ENCODE peak calls at places on chromosomes 5 and 9, in four cellular contexts. One of them, this sample, is unnamed.

GRCh38 chr5:171980729-171981128 is 25.7 kb downstream of the FBXW11 start:
- DNase-seq in HepG2: no peak
- DNase-seq in K562: no peak
- DNase-seq in IMR-90: no peak
- DNase-seq in this sample: no peak

GRCh38 chr9:129962889-129963703 is 79.9 kb downstream of the FNBP1 start:
- DNase-seq in K562: peak
- DNase-seq in IMR-90: peak
- DNase-seq in HepG2: no peak
- DNase-seq in this sample: no peak

GRCh38 chr5:148488757-148489156 is 105.0 kb downstream of the FBXO38 start:
- DNase-seq in IMR-90: no peak
- DNase-seq in K562: no peak
- DNase-seq in HepG2: peak
- DNase-seq in this sample: no peak

GRCh38 chr9:100087218-100087617 is 11.6 kb downstream of the ERP44 start:
- DNase-seq in K562: no peak
- DNase-seq in IMR-90: peak
- DNase-seq in HepG2: no peak
- DNase-seq in this sample: no peak

GRCh38 chr5:148125641-148126040 is 42.7 kb upstream of the SPINK14 start:
- DNase-seq in IMR-90: peak
- DNase-seq in HepG2: peak
- DNase-seq in K562: no peak
- DNase-seq in this sample: no peak

GRCh38 chr9:112939418-112939817 is 48.7 kb upstream of the SLC46A2 start:
- DNase-seq in HepG2: no peak
- DNase-seq in K562: no peak
- DNase-seq in IMR-90: no peak
- DNase-seq in this sample: no peak

GRCh38 chr5:150484964-150485769 is 22.8 kb upstream of the NDST1 start:
- DNase-seq in HepG2: peak
- DNase-seq in K562: no peak
- DNase-seq in IMR-90: no peak
- DNase-seq in this sample: no peak

GRCh38 chr9:87557996-87558395 is 60.3 kb downstream of the DAPK1 start:
- DNase-seq in K562: no peak
- DNase-seq in HepG2: no peak
- DNase-seq in IMR-90: no peak
- DNase-seq in this sample: no peak

GRCh38 chr9:120926397-120926928 is at the start of gene TRAF1:
- DNase-seq in HepG2: no peak
- DNase-seq in K562: no peak
- DNase-seq in IMR-90: peak
- DNase-seq in this sample: no peak

GRCh38 chr5:145982572-145983314 is 46.4 kb downstream of the SH3RF2 start:
- DNase-seq in K562: no peak
- DNase-seq in HepG2: no peak
- DNase-seq in IMR-90: peak
- DNase-seq in this sample: no peak

GRCh38 chr5:111954516-111955337 is 197.7 kb upstream of the NREP start:
- DNase-seq in HepG2: no peak
- DNase-seq in K562: no peak
- DNase-seq in IMR-90: peak
- DNase-seq in this sample: no peak

GRCh38 chr5:55232194-55232984 is 1.0 kb downstream of the CCNO start:
- DNase-seq in IMR-90: no peak
- DNase-seq in HepG2: no peak
- DNase-seq in K562: peak
- DNase-seq in this sample: peak

GRCh38 chr9:127495884-127496555 is 44.7 kb downstream of the LRSAM1 start:
- DNase-seq in IMR-90: no peak
- DNase-seq in K562: no peak
- DNase-seq in HepG2: no peak
- DNase-seq in this sample: no peak

GRCh38 chr9:134765785-134766184 is 114.8 kb upstream of the FCN2 start:
- DNase-seq in HepG2: no peak
- DNase-seq in IMR-90: no peak
- DNase-seq in K562: no peak
- DNase-seq in this sample: no peak

DNA sequence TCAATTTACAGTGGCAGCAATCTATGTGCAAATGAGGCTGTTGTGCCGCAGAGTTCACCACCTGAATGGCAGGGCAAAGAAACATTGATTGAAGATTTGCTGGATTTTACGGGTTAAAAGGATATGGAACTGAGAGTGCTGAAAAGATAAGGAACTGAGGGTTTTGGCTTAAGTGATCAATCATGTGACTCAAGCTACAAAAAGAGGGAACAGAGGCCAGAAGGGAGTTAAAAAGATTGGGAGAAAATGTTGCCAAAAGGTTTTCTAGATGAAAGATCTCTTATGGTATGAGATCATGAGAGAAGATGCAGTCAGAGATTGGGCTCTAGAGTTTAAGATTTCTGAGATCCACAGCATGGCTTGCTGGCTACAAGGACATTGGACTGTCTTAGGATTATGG is 7.9 kb upstream of the RIMOC1 start:
- DNase-seq in HepG2: no peak
- DNase-seq in K562: no peak
- DNase-seq in IMR-90: no peak
- DNase-seq in this sample: no peak
- TF ChIP-seq MAZ in HepG2: no peak
- TF ChIP-seq MAZ in K562: no peak
- TF ChIP-seq MAZ in IMR-90: no peak
- TF ChIP-seq MAZ in this sample: no peak

GRCh38 chr5:95124101-95124500 is 160.8 kb downstream of the MCTP1 start:
- DNase-seq in HepG2: no peak
- DNase-seq in IMR-90: no peak
- DNase-seq in K562: no peak
- DNase-seq in this sample: no peak

DNA sequence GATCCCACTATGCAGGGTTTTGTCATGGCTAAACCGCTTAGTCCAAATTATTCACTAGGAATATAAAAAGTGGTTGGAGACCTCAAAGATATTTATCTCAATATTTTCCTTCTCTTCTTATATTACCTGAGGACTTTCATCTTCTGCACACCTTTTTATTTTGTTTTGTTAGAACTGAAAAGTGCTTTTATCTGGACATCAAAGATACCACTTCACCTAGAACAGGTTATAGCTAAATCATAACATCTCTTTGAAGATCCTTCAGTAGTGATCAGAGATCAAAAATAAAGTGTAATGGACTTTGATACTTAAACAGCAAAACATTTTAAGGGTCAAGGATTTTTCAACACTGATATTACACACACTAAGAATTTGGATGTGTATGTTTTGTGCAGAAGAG is 160.2 kb downstream of the MCTP1 start:
- DNase-seq in HepG2: no peak
- DNase-seq in IMR-90: no peak
- DNase-seq in K562: no peak
- DNase-seq in this sample: no peak
- TF ChIP-seq CEBPB in HepG2: no peak
- TF ChIP-seq CEBPB in IMR-90: no peak
- TF ChIP-seq CEBPB in K562: no peak
- TF ChIP-seq CEBPB in this sample: no peak

GRCh38 chr5:75656311-75657003 is 45.2 kb downstream of the ANKDD1B start:
- DNase-seq in IMR-90: peak
- DNase-seq in K562: no peak
- DNase-seq in HepG2: no peak
- DNase-seq in this sample: no peak
- TF ChIP-seq MAZ in IMR-90: no peak
- TF ChIP-seq MAZ in K562: no peak
- TF ChIP-seq MAZ in HepG2: no peak
- TF ChIP-seq MAZ in this sample: no peak

GRCh38 chr5:119417891-119418781 is 34.2 kb upstream of the HSD17B4 start:
- DNase-seq in HepG2: no peak
- DNase-seq in IMR-90: peak
- DNase-seq in K562: peak
- DNase-seq in this sample: no peak
- TF ChIP-seq CEBPB in HepG2: no peak
- TF ChIP-seq CEBPB in IMR-90: peak
- TF ChIP-seq CEBPB in K562: peak
- TF ChIP-seq CEBPB in this sample: no peak

DNA sequence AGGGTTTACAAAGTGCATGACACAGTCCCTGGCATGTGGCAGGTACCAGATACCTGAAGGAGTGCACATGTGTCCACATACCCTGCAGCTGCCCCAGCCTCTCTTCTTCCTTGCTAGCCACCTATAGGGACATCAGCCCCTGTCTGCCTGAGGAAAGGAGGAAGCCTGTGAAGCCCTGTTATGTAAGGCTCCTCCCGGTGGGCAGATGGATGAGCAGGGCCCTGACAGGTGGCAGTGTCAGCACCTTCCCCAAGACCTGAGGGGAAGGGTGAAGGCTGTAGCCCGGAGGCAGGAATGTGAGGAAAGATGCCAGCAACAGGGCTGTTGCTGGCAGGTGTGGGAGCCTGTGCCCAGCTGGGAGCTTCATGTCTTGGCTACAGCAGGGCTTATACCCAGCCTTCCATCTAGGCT is 21.7 kb downstream of the TCF7 start:
- DNase-seq in HepG2: no peak
- DNase-seq in IMR-90: no peak
- DNase-seq in K562: no peak
- DNase-seq in this sample: no peak
- TF ChIP-seq MAZ in HepG2: no peak
- TF ChIP-seq MAZ in IMR-90: no peak
- TF ChIP-seq MAZ in K562: no peak
- TF ChIP-seq MAZ in this sample: no peak

DNA sequence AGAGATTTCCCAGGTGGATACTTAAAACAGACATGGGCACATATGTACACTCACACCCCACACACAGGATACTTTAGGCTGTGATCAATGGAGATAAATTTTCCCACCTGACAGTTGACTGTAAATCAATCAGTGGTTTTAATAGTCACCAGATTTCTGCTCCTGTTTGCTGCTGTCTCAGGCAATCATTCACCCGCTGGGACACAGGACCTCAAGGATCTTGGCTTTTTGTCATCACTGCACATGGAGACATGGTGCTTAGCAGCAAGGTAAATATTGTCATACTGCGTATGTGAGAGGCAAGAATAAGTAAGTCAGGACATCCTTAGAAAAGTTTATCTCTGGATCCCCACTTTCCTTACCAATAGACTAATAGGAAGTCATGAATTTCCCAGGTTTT is 60.8 kb upstream of the KLF9 start:
- DNase-seq in HepG2: no peak
- DNase-seq in IMR-90: no peak
- DNase-seq in K562: no peak
- DNase-seq in this sample: no peak
- TF ChIP-seq CEBPB in HepG2: no peak
- TF ChIP-seq CEBPB in IMR-90: no peak
- TF ChIP-seq CEBPB in K562: no peak
- TF ChIP-seq CEBPB in this sample: no peak

GRCh38 chr9:104941597-104941996 is 13.6 kb upstream of the ABCA1 start:
- DNase-seq in IMR-90: no peak
- DNase-seq in HepG2: no peak
- DNase-seq in K562: no peak
- DNase-seq in this sample: no peak
- TF ChIP-seq MAZ in IMR-90: no peak
- TF ChIP-seq MAZ in HepG2: no peak
- TF ChIP-seq MAZ in K562: no peak
- TF ChIP-seq MAZ in this sample: no peak

GRCh38 chr5:142726188-142726731 is 40.4 kb upstream of the FGF1 start:
- DNase-seq in HepG2: no peak
- DNase-seq in K562: no peak
- DNase-seq in IMR-90: peak
- DNase-seq in this sample: no peak
- TF ChIP-seq CEBPB in HepG2: no peak
- TF ChIP-seq CEBPB in K562: peak
- TF ChIP-seq CEBPB in IMR-90: peak
- TF ChIP-seq CEBPB in this sample: no peak

DNA sequence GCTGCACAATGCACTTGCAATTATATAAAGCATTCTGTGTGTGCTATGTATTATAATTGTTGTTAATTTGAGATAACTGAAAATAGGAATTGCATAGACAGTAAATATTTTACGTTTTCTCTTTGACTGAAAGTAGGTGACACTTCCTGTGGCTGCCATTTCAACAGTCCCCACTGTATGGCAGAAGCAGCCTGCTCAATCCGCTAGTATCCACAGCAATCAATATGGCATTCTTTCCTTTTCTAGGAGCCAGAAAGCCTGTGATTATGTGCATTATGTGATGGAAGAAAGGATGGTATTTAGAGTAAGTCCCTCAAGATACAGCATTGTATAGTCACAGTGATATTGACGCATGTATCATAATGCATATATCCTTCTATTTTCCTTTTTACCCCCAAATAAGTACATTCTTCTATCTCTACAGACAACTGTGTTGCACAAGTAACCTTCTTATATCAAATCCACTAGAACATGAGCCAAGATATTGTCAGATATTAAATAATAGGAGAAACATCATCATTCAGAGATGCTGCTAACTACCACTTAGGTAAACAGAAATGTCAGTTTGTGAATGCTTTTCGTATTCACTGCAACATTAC is 59.7 kb downstream of the CARTPT start:
- DNase-seq in IMR-90: peak
- DNase-seq in K562: no peak
- DNase-seq in HepG2: peak
- DNase-seq in this sample: peak
- TF ChIP-seq MAZ in IMR-90: no peak
- TF ChIP-seq MAZ in K562: no peak
- TF ChIP-seq MAZ in HepG2: no peak
- TF ChIP-seq MAZ in this sample: no peak